ENCODE peak calls at places on chromosomes 11 and 22, in seven cellular contexts. R is HEK293T, U is HepG2, F is K562, O is H1, W is HCT116, X is GM12878. G is an unnamed sample.

GRCh38 chr22:25050566-25050965 is 98.0 kb downstream of the KIAA1671 start:
- DNase-seq in U (no peak), F (no peak), O (no peak), W (no peak), X (no peak), R (no peak), G (no peak)

GRCh38 chr11:58058276-58059010 is 27.7 kb downstream of the OR6Q1 start:
- DNase-seq in F (no peak), U (no peak), R (no peak), X (no peak), W (no peak), O (no peak), G (no peak)

GRCh38 chr11:15770798-15771414 is 585.4 kb downstream of the SOX6 start:
- DNase-seq in U (peak), F (peak), X (no peak), O (peak), R (peak), W (peak), G (peak)

GRCh38 chr22:44580176-44580575 is 82.1 kb upstream of the RTL6 start:
- DNase-seq in F (no peak), R (no peak), U (no peak), W (no peak), O (no peak), X (no peak), G (no peak)

GRCh38 chr11:105910095-105910715 is 111.8 kb downstream of the MSANTD4 start:
- DNase-seq in O (no peak), R (no peak), U (no peak), W (no peak), F (no peak), X (no peak), G (no peak)

GRCh38 chr22:46008836-46009596 is 32.1 kb upstream of the WNT7B start:
- DNase-seq in R (no peak), U (no peak), F (no peak), X (no peak), W (no peak), O (no peak), G (no peak)

GRCh38 chr22:35630387-35630793 is 13.3 kb upstream of the MB start:
- DNase-seq in O (no peak), F (no peak), W (peak), U (no peak), R (no peak), X (no peak), G (no peak)

GRCh38 chr11:128790200-128790599 is 76.9 kb downstream of the KCNJ1 start:
- DNase-seq in O (no peak), U (no peak), W (no peak), F (no peak), R (no peak), X (no peak), G (no peak)

GRCh38 chr11:64268687-64269379 is 15.6 kb downstream of the BAD start:
- DNase-seq in F (peak), R (no peak), X (no peak), W (no peak), O (peak), U (peak), G (peak)

GRCh38 chr11:119509277-119509841 is 86.4 kb upstream of the THY1 start:
- DNase-seq in W (no peak), U (no peak), X (no peak), R (no peak), O (no peak), F (no peak), G (no peak)

GRCh38 chr11:104926771-104927470 is 28.7 kb upstream of the CASP12 start:
- DNase-seq in F (no peak), O (no peak), U (no peak), X (no peak), R (no peak), W (no peak), G (peak)

GRCh38 chr11:18132341-18132740 is at the start of gene MRGPRX3:
- DNase-seq in U (no peak), W (no peak), O (no peak), X (no peak), F (no peak), R (no peak), G (no peak)

GRCh38 chr11:72000591-72000867 is 1.8 kb downstream of the IL18BP start:
- DNase-seq in X (no peak), U (no peak), F (no peak), W (no peak), R (no peak), O (no peak), G (no peak)

GRCh38 chr11:111938687-111939160 is 1.6 kb downstream of the DIXDC1 start:
- DNase-seq in O (no peak), F (no peak), W (no peak), X (peak), U (peak), R (no peak), G (peak)

GRCh38 chr11:20609727-20610707 is 10.6 kb downstream of the SLC6A5 start:
- DNase-seq in R (peak), W (peak), F (peak), U (peak), O (peak), X (no peak), G (peak)

GRCh38 chr11:28606930-28607329 is 498.7 kb downstream of the METTL15 start:
- DNase-seq in R (peak), O (no peak), X (no peak), F (no peak), W (no peak), U (no peak), G (peak)

GRCh38 chr22:25332386-25332785 is 112.9 kb downstream of the CRYBB2 start:
- DNase-seq in X (no peak), U (no peak), W (no peak), R (no peak), F (no peak), O (no peak), G (no peak)

GRCh38 chr11:68372625-68373024 is 60.2 kb downstream of the LRP5 start:
- DNase-seq in F (no peak), O (no peak), R (no peak), X (no peak), U (no peak), W (no peak), G (no peak)

GRCh38 chr11:73245461-73245860 is 26.7 kb upstream of the P2RY6 start:
- DNase-seq in X (no peak), W (no peak), F (no peak), U (no peak), O (no peak), R (no peak), G (no peak)

GRCh38 chr22:45599836-45600577 is 71.6 kb upstream of the ATXN10 start:
- DNase-seq in F (no peak), U (no peak), R (no peak), X (no peak), W (no peak), O (no peak), G (no peak)

GRCh38 chr11:63536669-63537292 is at the start of gene PLAAT4:
- DNase-seq in O (no peak), R (no peak), F (no peak), U (peak), W (no peak), X (peak), G (no peak)

GRCh38 chr11:130850185-130850944 is 65.9 kb downstream of the SNX19 start:
- DNase-seq in O (no peak), F (no peak), R (no peak), X (no peak), U (no peak), W (no peak), G (no peak)

GRCh38 chr11:21806508-21806907 is 386.4 kb upstream of the ANO5 start:
- DNase-seq in F (no peak), U (no peak), O (no peak), R (no peak), X (no peak), W (no peak), G (no peak)

GRCh38 chr11:36702330-36703054 is 104.5 kb upstream of the RAG2 start:
- DNase-seq in R (peak), X (peak), O (no peak), U (peak), W (peak), F (peak), G (no peak)

GRCh38 chr11:15965562-15966250 is 390.6 kb downstream of the SOX6 start:
- DNase-seq in W (no peak), X (no peak), F (no peak), R (no peak), O (no peak), U (no peak), G (no peak)

GRCh38 chr11:75439495-75440120 is 6.6 kb upstream of the KLHL35 start:
- DNase-seq in W (no peak), X (no peak), O (no peak), F (no peak), U (no peak), R (no peak), G (no peak)

GRCh38 chr22:27801197-27801615 is 350 bp downstream of the MN1 start:
- DNase-seq in F (peak), O (peak), X (no peak), U (no peak), W (no peak), R (peak), G (peak)

GRCh38 chr11:3108183-3108721 is 51.0 kb upstream of the CARS1 start:
- DNase-seq in F (no peak), R (no peak), O (peak), X (no peak), U (no peak), W (no peak), G (peak)

GRCh38 chr22:19397729-19398094 is 33.8 kb downstream of the HIRA start:
- DNase-seq in X (no peak), F (no peak), O (no peak), U (no peak), R (no peak), W (no peak), G (no peak)

GRCh38 chr11:118241191-118242098 is 10.7 kb downstream of the MPZL3 start:
- DNase-seq in X (no peak), R (no peak), O (no peak), U (peak), F (peak), W (peak), G (no peak)

GRCh38 chr22:45671051-45671782 is 417 bp upstream of the ATXN10 start:
- DNase-seq in O (no peak), U (no peak), F (no peak), W (no peak), X (no peak), R (peak), G (peak)

GRCh38 chr22:25169278-25170031 is 30.2 kb upstream of the CRYBB3 start:
- DNase-seq in W (peak), O (no peak), X (no peak), U (peak), R (no peak), F (no peak), G (no peak)

GRCh38 chr11:33936745-33937612 is 45.1 kb upstream of the LMO2 start:
- DNase-seq in W (no peak), X (no peak), O (no peak), R (no peak), F (peak), U (no peak), G (no peak)

GRCh38 chr11:125777309-125777708 is 1.3 kb downstream of the PATE2 start:
- DNase-seq in O (no peak), F (no peak), R (no peak), U (no peak), W (no peak), X (no peak), G (no peak)

GRCh38 chr11:86676010-86676409 is 3.6 kb upstream of the ME3 start:
- DNase-seq in F (no peak), O (no peak), W (no peak), X (no peak), U (no peak), R (no peak), G (no peak)

GRCh38 chr11:75260396-75260795 is 19.8 kb downstream of the TPBGL start:
- DNase-seq in U (no peak), R (no peak), W (no peak), X (no peak), F (no peak), O (no peak), G (no peak)

GRCh38 chr11:132073787-132074186 is 703.4 kb downstream of the NTM start:
- DNase-seq in F (no peak), W (no peak), U (no peak), O (no peak), X (no peak), R (no peak), G (no peak)

GRCh38 chr11:15793032-15793996 is 563.0 kb downstream of the SOX6 start:
- DNase-seq in O (no peak), F (no peak), R (no peak), U (no peak), X (no peak), W (no peak), G (no peak)

GRCh38 chr11:113267536-113267935 is 46.8 kb upstream of the TTC12 start:
- DNase-seq in O (no peak), W (no peak), U (no peak), F (no peak), X (no peak), R (no peak), G (no peak)

GRCh38 chr11:133957926-133958325 is 1.2 kb upstream of the IGSF9B start:
- DNase-seq in O (no peak), X (no peak), F (no peak), R (no peak), W (no peak), U (no peak), G (no peak)

GRCh38 chr11:133953999-133954398 is 2.8 kb downstream of the IGSF9B start:
- DNase-seq in X (no peak), W (no peak), U (no peak), F (no peak), R (no peak), O (no peak), G (no peak)

GRCh38 chr11:133955091-133955846 is 1.5 kb downstream of the IGSF9B start:
- DNase-seq in U (no peak), W (no peak), X (no peak), F (no peak), O (no peak), R (no peak), G (no peak)

GRCh38 chr11:133955945-133956421 is 785 bp downstream of the IGSF9B start:
- DNase-seq in O (no peak), R (peak), W (no peak), F (no peak), U (no peak), X (no peak), G (no peak)

GRCh38 chr11:133956650-133957633 is at the start of gene IGSF9B:
- DNase-seq in U (no peak), X (peak), R (peak), F (peak), W (peak), O (peak), G (peak)
- TF ChIP-seq SP1 in U (no peak), X (peak), R (no peak), F (no peak), W (peak), O (peak), G (peak)

GRCh38 chr11:77089004-77089545 is 13.6 kb upstream of the OMP start:
- DNase-seq in W (no peak), F (no peak), U (no peak), R (no peak), O (no peak), X (no peak), G (no peak)
- TF ChIP-seq SP1 in W (no peak), F (no peak), U (no peak), R (no peak), O (no peak), X (no peak), G (no peak)

GRCh38 chr11:69815973-69816372 is 3.2 kb downstream of the FGF3 start:
- DNase-seq in U (no peak), W (no peak), R (no peak), F (no peak), O (no peak), X (no peak), G (no peak)

GRCh38 chr11:69818243-69819108 is 740 bp downstream of the FGF3 start:
- DNase-seq in U (no peak), O (peak), R (no peak), F (no peak), X (no peak), W (no peak), G (peak)

GRCh38 chr11:69819109-69819490 is at the start of gene FGF3:
- DNase-seq in O (no peak), R (no peak), W (no peak), F (no peak), U (no peak), X (no peak), G (no peak)

GRCh38 chr11:69816671-69817070 is 2.5 kb downstream of the FGF3 start:
- DNase-seq in O (peak), X (no peak), F (no peak), R (no peak), U (no peak), W (no peak), G (no peak)

DNA sequence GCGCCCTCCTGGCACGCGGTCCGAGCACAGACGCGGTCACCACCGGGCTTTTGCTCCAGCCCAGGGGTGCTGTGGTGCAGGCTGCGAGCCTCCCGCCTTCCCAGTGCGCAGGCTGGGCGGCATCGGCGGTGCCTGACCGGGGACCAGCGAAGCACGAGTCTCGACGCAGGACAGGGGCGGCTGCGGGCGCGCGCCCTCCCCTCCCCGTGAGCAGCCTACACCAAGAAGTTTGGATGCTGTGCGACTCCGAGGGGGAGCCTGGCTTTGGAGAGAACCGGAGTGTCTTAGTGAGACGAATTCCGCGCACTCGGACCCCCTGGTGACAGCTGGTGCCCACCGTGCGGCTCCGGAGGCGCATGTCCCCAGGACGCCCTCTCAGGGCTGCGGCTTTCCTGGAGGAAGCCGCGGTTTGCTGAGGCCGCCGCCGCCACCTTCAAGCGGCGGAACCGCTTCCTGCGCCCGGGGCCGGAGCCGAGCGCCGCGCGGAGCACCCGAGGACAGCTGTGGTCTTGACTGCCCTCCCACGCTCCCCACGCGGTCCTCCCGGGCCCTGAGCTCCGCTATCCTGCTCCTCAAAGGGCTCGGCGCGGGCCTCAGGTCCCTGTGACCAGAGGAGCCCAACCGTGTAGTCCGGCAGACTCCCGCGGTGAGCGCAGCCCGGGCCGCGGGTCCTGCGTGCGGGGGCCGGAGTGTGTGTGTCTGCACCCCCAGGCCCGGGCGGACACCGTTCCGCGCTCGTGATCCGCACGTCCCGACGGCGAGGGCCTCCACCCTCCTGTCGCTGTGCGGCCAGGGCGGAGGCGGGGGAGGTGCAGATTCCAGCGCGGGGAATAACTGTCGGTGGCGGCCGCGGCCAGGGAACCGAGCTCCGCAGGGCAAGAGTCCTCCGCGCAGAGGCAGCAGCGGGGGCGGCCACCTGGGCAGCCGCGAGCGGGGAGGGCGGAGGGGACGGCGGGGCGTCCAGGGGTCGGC is 1.7 kb downstream of the FGF3 start:
- DNase-seq in F (peak), U (no peak), O (peak), W (no peak), R (peak), X (no peak), G (peak)
- TF ChIP-seq SP1 in F (no peak), U (no peak), O (no peak), W (no peak), R (no peak), X (no peak), G (no peak)

GRCh38 chr22:37331034-37331428 is 48.7 kb downstream of the CYTH4 start:
- DNase-seq in X (no peak), R (no peak), W (no peak), U (no peak), F (peak), O (no peak), G (no peak)
- TF ChIP-seq SP1 in X (no peak), R (no peak), W (no peak), U (no peak), F (no peak), O (no peak), G (no peak)

DNA sequence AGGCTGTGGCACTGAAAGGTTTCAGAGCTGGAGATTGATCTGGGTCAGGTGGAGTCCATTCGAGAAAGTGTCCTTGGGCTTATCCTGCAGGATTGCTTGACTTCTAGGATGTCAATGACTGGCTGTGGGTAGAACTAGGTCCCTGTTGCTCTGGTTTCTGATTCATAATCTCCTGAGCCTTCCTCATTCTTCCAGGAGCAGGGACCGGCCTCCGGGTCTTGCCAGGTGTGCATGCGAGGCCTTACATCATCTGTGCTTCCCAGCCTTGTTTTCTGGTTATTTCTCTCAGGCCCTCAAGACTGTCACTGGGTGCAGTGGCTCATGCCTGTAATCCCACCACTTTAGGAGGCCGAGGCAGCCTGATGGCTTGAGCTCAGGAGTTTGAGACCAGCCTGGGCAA is 33.3 kb upstream of the SORL1-AS1 start:
- DNase-seq in F (no peak), W (no peak), X (no peak), U (no peak), R (no peak), O (no peak), G (no peak)
- TF ChIP-seq SP1 in F (no peak), W (no peak), X (no peak), U (no peak), R (no peak), O (no peak), G (no peak)

GRCh38 chr11:60831501-60832079 is 10.3 kb upstream of the CCDC86 start:
- DNase-seq in U (no peak), R (no peak), F (no peak), O (no peak), W (no peak), X (no peak), G (no peak)
- TF ChIP-seq SP1 in U (no peak), R (no peak), F (no peak), O (no peak), W (no peak), X (no peak), G (no peak)

GRCh38 chr11:61378713-61379313 is 13.6 kb upstream of the TMEM216 start:
- DNase-seq in X (no peak), R (no peak), O (no peak), U (peak), W (no peak), F (no peak), G (no peak)

GRCh38 chr11:61390161-61390560 is 2.2 kb upstream of the TMEM216 start:
- DNase-seq in U (no peak), F (no peak), O (no peak), W (no peak), R (no peak), X (no peak), G (no peak)

GRCh38 chr11:61380914-61381313 is 11.5 kb upstream of the TMEM216 start:
- DNase-seq in F (no peak), X (no peak), U (no peak), R (no peak), O (no peak), W (no peak), G (no peak)

GRCh38 chr11:61384271-61385242 is 7.8 kb upstream of the TMEM216 start:
- DNase-seq in X (no peak), O (peak), R (peak), U (peak), F (peak), W (no peak), G (peak)
- TF ChIP-seq SP1 in X (no peak), O (no peak), R (no peak), U (no peak), F (no peak), W (no peak), G (no peak)

GRCh38 chr11:1220941-1221721 is 1.7 kb upstream of the MUC5B start:
- DNase-seq in F (no peak), W (no peak), R (no peak), U (no peak), X (no peak), O (peak), G (peak)
- TF ChIP-seq SP1 in F (no peak), W (no peak), R (no peak), U (no peak), X (no peak), O (no peak), G (no peak)

G was measured in WTC11.